ENCODE peak calls at places on chromosomes 6 and 20, in seven cellular contexts. One of them, this sample, is unnamed.
A peak's percentile ranks its signal among the peaks of the same experiment; 100 is the strongest.

GRCh38 chr6:41425511-41425910 is 90.1 kb downstream of the NCR2 start:
- DNase-seq in foreskin keratinocyte: no peak
- DNase-seq in type B pancreatic cell: no peak
- DNase-seq in lower lobe of right lung: no peak
- DNase-seq in heart left ventricle: no peak
- DNase-seq in adrenal gland: no peak
- DNase-seq in AG09319: no peak
- DNase-seq in this sample: no peak

GRCh38 chr20:10982692-10983091 is 308.9 kb upstream of the JAG1 start:
- DNase-seq in foreskin keratinocyte: peak; percentile 89
- DNase-seq in type B pancreatic cell: no peak
- DNase-seq in lower lobe of right lung: no peak
- DNase-seq in heart left ventricle: peak; percentile 73
- DNase-seq in adrenal gland: peak; percentile 52
- DNase-seq in AG09319: peak; percentile 47
- DNase-seq in this sample: peak; percentile 59

GRCh38 chr20:42610070-42610469 is 579.6 kb downstream of the PTPRT start:
- DNase-seq in foreskin keratinocyte: no peak
- DNase-seq in type B pancreatic cell: no peak
- DNase-seq in lower lobe of right lung: no peak
- DNase-seq in heart left ventricle: no peak
- DNase-seq in adrenal gland: no peak
- DNase-seq in AG09319: no peak
- DNase-seq in this sample: no peak

GRCh38 chr6:130303436-130303835 is 62.4 kb upstream of the TMEM200A start:
- DNase-seq in foreskin keratinocyte: peak; percentile 17
- DNase-seq in type B pancreatic cell: no peak
- DNase-seq in lower lobe of right lung: no peak
- DNase-seq in heart left ventricle: no peak
- DNase-seq in adrenal gland: no peak
- DNase-seq in AG09319: peak; percentile 54
- DNase-seq in this sample: no peak

GRCh38 chr6:165663283-165663735 is 268 bp upstream of the PDE10A start:
- DNase-seq in foreskin keratinocyte: peak; percentile 48
- DNase-seq in type B pancreatic cell: peak; percentile 70
- DNase-seq in lower lobe of right lung: no peak
- DNase-seq in heart left ventricle: peak; percentile 68
- DNase-seq in adrenal gland: peak; percentile 40
- DNase-seq in AG09319: no peak
- DNase-seq in this sample: no peak

GRCh38 chr6:18820725-18821124 is 433.6 kb downstream of the RNF144B start:
- DNase-seq in foreskin keratinocyte: no peak
- DNase-seq in type B pancreatic cell: no peak
- DNase-seq in lower lobe of right lung: no peak
- DNase-seq in heart left ventricle: no peak
- DNase-seq in adrenal gland: no peak
- DNase-seq in AG09319: no peak
- DNase-seq in this sample: no peak

GRCh38 chr20:52103911-52104545 is 87.6 kb downstream of the ZFP64 start:
- DNase-seq in foreskin keratinocyte: peak; percentile 19
- DNase-seq in type B pancreatic cell: no peak
- DNase-seq in lower lobe of right lung: no peak
- DNase-seq in heart left ventricle: no peak
- DNase-seq in adrenal gland: no peak
- DNase-seq in AG09319: no peak
- DNase-seq in this sample: no peak

GRCh38 chr6:139982652-139983051 is 608.2 kb upstream of the CITED2 start:
- DNase-seq in foreskin keratinocyte: peak; percentile 38
- DNase-seq in type B pancreatic cell: no peak
- DNase-seq in lower lobe of right lung: no peak
- DNase-seq in heart left ventricle: no peak
- DNase-seq in adrenal gland: no peak
- DNase-seq in AG09319: peak; percentile 65
- DNase-seq in this sample: peak; percentile 34

GRCh38 chr6:84269947-84270733 is 42.7 kb upstream of the CEP162 start:
- DNase-seq in foreskin keratinocyte: no peak
- DNase-seq in type B pancreatic cell: no peak
- DNase-seq in lower lobe of right lung: no peak
- DNase-seq in heart left ventricle: no peak
- DNase-seq in adrenal gland: no peak
- DNase-seq in AG09319: no peak
- DNase-seq in this sample: no peak

GRCh38 chr6:166586424-166587156 is at the start of gene RAMACL:
- DNase-seq in foreskin keratinocyte: peak; percentile 20
- DNase-seq in type B pancreatic cell: no peak
- DNase-seq in lower lobe of right lung: no peak
- DNase-seq in heart left ventricle: no peak
- DNase-seq in adrenal gland: no peak
- DNase-seq in AG09319: no peak
- DNase-seq in this sample: peak; percentile 41

GRCh38 chr20:21509597-21510331 is 4.1 kb downstream of the NKX2-2 start:
- DNase-seq in foreskin keratinocyte: no peak
- DNase-seq in type B pancreatic cell: no peak
- DNase-seq in lower lobe of right lung: peak; percentile 37
- DNase-seq in heart left ventricle: no peak
- DNase-seq in adrenal gland: no peak
- DNase-seq in AG09319: no peak
- DNase-seq in this sample: no peak
- TF ChIP-seq CTCF in foreskin keratinocyte: peak; percentile 20
- TF ChIP-seq CTCF in type B pancreatic cell: peak; percentile 29
- TF ChIP-seq CTCF in lower lobe of right lung: no peak
- TF ChIP-seq CTCF in heart left ventricle: no peak
- TF ChIP-seq CTCF in adrenal gland: no peak
- TF ChIP-seq CTCF in AG09319: peak; percentile 22
- TF ChIP-seq CTCF in this sample: no peak

DNA sequence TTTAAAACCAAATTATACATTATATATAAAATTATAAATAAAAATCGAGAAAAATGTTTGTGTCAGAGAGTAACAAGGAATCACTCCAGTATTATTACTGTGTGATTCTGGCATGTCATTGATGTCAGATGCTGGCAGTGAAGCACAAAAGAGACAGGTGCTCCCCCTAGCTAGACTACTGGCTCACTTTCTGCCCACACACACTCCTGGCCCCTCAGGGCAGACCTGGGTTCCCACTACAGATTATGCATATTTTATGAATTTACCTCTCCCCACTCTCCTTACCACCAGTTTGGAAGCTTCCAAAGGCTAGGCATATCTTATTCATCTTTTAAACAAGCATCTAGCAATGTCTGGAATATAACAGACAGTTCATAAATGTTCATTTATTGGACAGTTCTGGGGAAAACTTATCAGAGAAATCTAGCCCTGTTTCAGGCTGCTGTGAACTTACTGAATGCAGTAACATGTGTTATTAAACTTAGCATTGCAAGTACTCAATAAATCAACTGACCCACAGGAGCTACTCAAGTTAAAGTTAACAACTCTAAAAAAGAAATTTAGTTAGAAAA is 12.8 kb downstream of the SNX3 start:
- DNase-seq in foreskin keratinocyte: no peak
- DNase-seq in type B pancreatic cell: no peak
- DNase-seq in lower lobe of right lung: no peak
- DNase-seq in heart left ventricle: no peak
- DNase-seq in adrenal gland: no peak
- DNase-seq in AG09319: no peak
- DNase-seq in this sample: no peak
- TF ChIP-seq CTCF in foreskin keratinocyte: no peak
- TF ChIP-seq CTCF in type B pancreatic cell: no peak
- TF ChIP-seq CTCF in lower lobe of right lung: no peak
- TF ChIP-seq CTCF in heart left ventricle: no peak
- TF ChIP-seq CTCF in adrenal gland: no peak
- TF ChIP-seq CTCF in AG09319: no peak
- TF ChIP-seq CTCF in this sample: no peak

GRCh38 chr6:110410534-110410933 is 4.8 kb downstream of the DDO start:
- DNase-seq in foreskin keratinocyte: no peak
- DNase-seq in type B pancreatic cell: no peak
- DNase-seq in lower lobe of right lung: no peak
- DNase-seq in heart left ventricle: no peak
- DNase-seq in adrenal gland: no peak
- DNase-seq in AG09319: no peak
- DNase-seq in this sample: no peak

GRCh38 chr6:110412258-110412839 is 3.0 kb downstream of the DDO start:
- DNase-seq in foreskin keratinocyte: no peak
- DNase-seq in type B pancreatic cell: no peak
- DNase-seq in lower lobe of right lung: no peak
- DNase-seq in heart left ventricle: no peak
- DNase-seq in adrenal gland: no peak
- DNase-seq in AG09319: no peak
- DNase-seq in this sample: no peak

GRCh38 chr6:110404602-110405001 is 10.8 kb downstream of the DDO start:
- DNase-seq in foreskin keratinocyte: no peak
- DNase-seq in type B pancreatic cell: no peak
- DNase-seq in lower lobe of right lung: no peak
- DNase-seq in heart left ventricle: no peak
- DNase-seq in adrenal gland: peak; percentile 30
- DNase-seq in AG09319: no peak
- DNase-seq in this sample: peak; percentile 9

GRCh38 chr6:110409794-110410193 is 5.6 kb downstream of the DDO start:
- DNase-seq in foreskin keratinocyte: no peak
- DNase-seq in type B pancreatic cell: no peak
- DNase-seq in lower lobe of right lung: no peak
- DNase-seq in heart left ventricle: no peak
- DNase-seq in adrenal gland: no peak
- DNase-seq in AG09319: no peak
- DNase-seq in this sample: no peak

GRCh38 chr6:110408891-110409290 is 6.5 kb downstream of the DDO start:
- DNase-seq in foreskin keratinocyte: no peak
- DNase-seq in type B pancreatic cell: no peak
- DNase-seq in lower lobe of right lung: no peak
- DNase-seq in heart left ventricle: no peak
- DNase-seq in adrenal gland: no peak
- DNase-seq in AG09319: no peak
- DNase-seq in this sample: no peak
- TF ChIP-seq CTCF in foreskin keratinocyte: no peak
- TF ChIP-seq CTCF in type B pancreatic cell: no peak
- TF ChIP-seq CTCF in lower lobe of right lung: no peak
- TF ChIP-seq CTCF in heart left ventricle: no peak
- TF ChIP-seq CTCF in adrenal gland: no peak
- TF ChIP-seq CTCF in AG09319: no peak
- TF ChIP-seq CTCF in this sample: no peak

GRCh38 chr6:43901330-43902230 is 131.6 kb downstream of the VEGFA start:
- DNase-seq in foreskin keratinocyte: no peak
- DNase-seq in type B pancreatic cell: no peak
- DNase-seq in lower lobe of right lung: no peak
- DNase-seq in heart left ventricle: no peak
- DNase-seq in adrenal gland: no peak
- DNase-seq in AG09319: no peak
- DNase-seq in this sample: no peak
- TF ChIP-seq CTCF in foreskin keratinocyte: no peak
- TF ChIP-seq CTCF in type B pancreatic cell: no peak
- TF ChIP-seq CTCF in lower lobe of right lung: no peak
- TF ChIP-seq CTCF in heart left ventricle: no peak
- TF ChIP-seq CTCF in adrenal gland: no peak
- TF ChIP-seq CTCF in AG09319: no peak
- TF ChIP-seq CTCF in this sample: no peak

GRCh38 chr20:24790746-24791283 is 158.3 kb upstream of the CST7 start:
- DNase-seq in foreskin keratinocyte: no peak
- DNase-seq in type B pancreatic cell: no peak
- DNase-seq in lower lobe of right lung: peak; percentile 18
- DNase-seq in heart left ventricle: no peak
- DNase-seq in adrenal gland: no peak
- DNase-seq in AG09319: no peak
- DNase-seq in this sample: no peak
- TF ChIP-seq CTCF in foreskin keratinocyte: no peak
- TF ChIP-seq CTCF in type B pancreatic cell: no peak
- TF ChIP-seq CTCF in lower lobe of right lung: no peak
- TF ChIP-seq CTCF in heart left ventricle: no peak
- TF ChIP-seq CTCF in adrenal gland: no peak
- TF ChIP-seq CTCF in AG09319: no peak
- TF ChIP-seq CTCF in this sample: no peak

GRCh38 chr6:12748815-12749521 is 32.4 kb downstream of the PHACTR1 start:
- DNase-seq in foreskin keratinocyte: no peak
- DNase-seq in type B pancreatic cell: no peak
- DNase-seq in lower lobe of right lung: no peak
- DNase-seq in heart left ventricle: no peak
- DNase-seq in adrenal gland: no peak
- DNase-seq in AG09319: no peak
- DNase-seq in this sample: no peak
- TF ChIP-seq CTCF in foreskin keratinocyte: no peak
- TF ChIP-seq CTCF in type B pancreatic cell: no peak
- TF ChIP-seq CTCF in lower lobe of right lung: no peak
- TF ChIP-seq CTCF in heart left ventricle: no peak
- TF ChIP-seq CTCF in adrenal gland: no peak
- TF ChIP-seq CTCF in AG09319: no peak
- TF ChIP-seq CTCF in this sample: no peak

GRCh38 chr6:71383891-71384489 is 95.4 kb downstream of the OGFRL1 start:
- DNase-seq in foreskin keratinocyte: no peak
- DNase-seq in type B pancreatic cell: no peak
- DNase-seq in lower lobe of right lung: no peak
- DNase-seq in heart left ventricle: no peak
- DNase-seq in adrenal gland: no peak
- DNase-seq in AG09319: peak; percentile 25
- DNase-seq in this sample: peak; percentile 56
- TF ChIP-seq CTCF in foreskin keratinocyte: peak; percentile 83
- TF ChIP-seq CTCF in type B pancreatic cell: peak; percentile 87
- TF ChIP-seq CTCF in lower lobe of right lung: peak; percentile 66
- TF ChIP-seq CTCF in heart left ventricle: peak; percentile 46
- TF ChIP-seq CTCF in adrenal gland: peak; percentile 63
- TF ChIP-seq CTCF in AG09319: peak; percentile 49
- TF ChIP-seq CTCF in this sample: peak; percentile 45

DNA sequence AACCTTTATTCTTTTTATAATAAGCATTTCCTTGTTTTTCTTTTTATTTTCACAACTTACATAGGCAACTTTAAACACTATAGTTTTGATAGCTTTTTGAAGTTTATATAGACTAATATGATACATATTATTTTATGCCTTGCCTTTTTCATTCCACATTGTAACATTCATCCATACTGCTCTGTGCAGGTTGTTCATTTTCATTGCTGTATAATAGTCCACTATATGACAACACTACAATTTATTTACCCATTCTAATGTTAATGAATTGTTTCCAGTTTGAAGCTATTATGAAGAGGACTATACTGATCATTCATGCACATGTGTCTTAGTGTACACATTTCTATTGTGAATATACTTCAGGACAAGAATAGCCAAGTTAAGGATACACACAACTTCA is 49.1 kb downstream of the WASF1 start:
- DNase-seq in foreskin keratinocyte: no peak
- DNase-seq in type B pancreatic cell: no peak
- DNase-seq in lower lobe of right lung: no peak
- DNase-seq in heart left ventricle: no peak
- DNase-seq in adrenal gland: no peak
- DNase-seq in AG09319: no peak
- DNase-seq in this sample: no peak
- TF ChIP-seq CTCF in foreskin keratinocyte: no peak
- TF ChIP-seq CTCF in type B pancreatic cell: no peak
- TF ChIP-seq CTCF in lower lobe of right lung: no peak
- TF ChIP-seq CTCF in heart left ventricle: no peak
- TF ChIP-seq CTCF in adrenal gland: no peak
- TF ChIP-seq CTCF in AG09319: no peak
- TF ChIP-seq CTCF in this sample: no peak

GRCh38 chr6:161301338-161301737 is 27.5 kb upstream of the AGPAT4 start:
- DNase-seq in foreskin keratinocyte: peak; percentile 81
- DNase-seq in type B pancreatic cell: no peak
- DNase-seq in lower lobe of right lung: no peak
- DNase-seq in heart left ventricle: no peak
- DNase-seq in adrenal gland: no peak
- DNase-seq in AG09319: peak; percentile 92
- DNase-seq in this sample: peak; percentile 74
- TF ChIP-seq CTCF in foreskin keratinocyte: no peak
- TF ChIP-seq CTCF in type B pancreatic cell: no peak
- TF ChIP-seq CTCF in lower lobe of right lung: no peak
- TF ChIP-seq CTCF in heart left ventricle: no peak
- TF ChIP-seq CTCF in adrenal gland: no peak
- TF ChIP-seq CTCF in AG09319: no peak
- TF ChIP-seq CTCF in this sample: no peak